ENCODE peak calls at places on chromosomes 1 and 21, in six cellular contexts. N, C, E, V, G and Z are unnamed samples.

GRCh38 chr21:35217504-35218060 is 168.5 kb upstream of the RUNX1 start:
- ATAC-seq in N (peak; percentile 87), C (no peak), E (peak; percentile 88), V (peak; percentile 71), G (no peak), Z (no peak)

GRCh38 chr1:26740958-26741357 is 45.1 kb downstream of the ARID1A start:
- ATAC-seq in N (no peak), C (no peak), E (no peak), V (no peak), G (no peak), Z (no peak)

GRCh38 chr1:25689686-25690381 is 73.2 kb downstream of the MAN1C1 start:
- ATAC-seq in N (no peak), C (no peak), E (no peak), V (no peak), G (no peak), Z (no peak)

GRCh38 chr1:30314591-30314990 is 408.8 kb downstream of the MATN1 start:
- ATAC-seq in N (no peak), C (no peak), E (no peak), V (no peak), G (no peak), Z (no peak)

GRCh38 chr1:213124590-213124989 is 73.5 kb downstream of the RPS6KC1 start:
- ATAC-seq in N (peak; percentile 91), C (no peak), E (no peak), V (no peak), G (no peak), Z (no peak)

GRCh38 chr1:175704621-175705020 is 38.8 kb downstream of the TNR start:
- ATAC-seq in N (no peak), C (no peak), E (no peak), V (no peak), G (no peak), Z (no peak)

GRCh38 chr1:65480684-65481405 is 60.4 kb downstream of the LEPR start:
- ATAC-seq in N (peak; percentile 89), C (no peak), E (no peak), V (no peak), G (no peak), Z (no peak)

GRCh38 chr1:55064071-55064581 is 24.8 kb downstream of the PCSK9 start:
- ATAC-seq in N (peak; percentile 16), C (peak; percentile 20), E (peak; percentile 1), V (peak; percentile 33), G (peak; percentile 34), Z (peak; percentile 23)

GRCh38 chr1:18299441-18300338 is 181.0 kb upstream of the KLHDC7A start:
- ATAC-seq in N (peak; percentile 83), C (peak; percentile 77), E (no peak), V (no peak), G (peak; percentile 57), Z (no peak)

GRCh38 chr1:26066857-26067256 is 573 bp downstream of the TRIM63 start:
- ATAC-seq in N (peak; percentile 41), C (no peak), E (no peak), V (no peak), G (no peak), Z (no peak)

GRCh38 chr21:37424987-37425386 is 58.4 kb downstream of the DYRK1A start:
- ATAC-seq in N (no peak), C (no peak), E (no peak), V (no peak), G (no peak), Z (no peak)

GRCh38 chr1:147052677-147053076 is 114.6 kb downstream of the NBPF12 start:
- ATAC-seq in N (no peak), C (peak; percentile 63), E (no peak), V (no peak), G (no peak), Z (no peak)

GRCh38 chr1:41281367-41281766 is 39.3 kb upstream of the SCMH1 start:
- ATAC-seq in N (no peak), C (no peak), E (no peak), V (no peak), G (no peak), Z (no peak)

GRCh38 chr1:27935721-27936120 is 921 bp downstream of the SMPDL3B start:
- ATAC-seq in N (peak; percentile 12), C (no peak), E (no peak), V (no peak), G (no peak), Z (no peak)

GRCh38 chr1:164683235-164683634 is 124.3 kb downstream of the PBX1 start:
- ATAC-seq in N (no peak), C (no peak), E (no peak), V (no peak), G (no peak), Z (no peak)

GRCh38 chr1:56547473-56547872 is 31.9 kb downstream of the PLPP3 start:
- ATAC-seq in N (no peak), C (no peak), E (no peak), V (no peak), G (no peak), Z (no peak)

GRCh38 chr1:36463404-36463772 is 796 bp downstream of the MRPS15 start:
- ATAC-seq in N (peak; percentile 11), C (no peak), E (no peak), V (no peak), G (peak; percentile 43), Z (no peak)

GRCh38 chr1:36464605-36465393 is 615 bp upstream of the MRPS15 start:
- ATAC-seq in N (peak; percentile 85), C (peak; percentile 78), E (peak; percentile 61), V (peak; percentile 76), G (peak; percentile 64), Z (peak; percentile 75)

GRCh38 chr1:36466370-36467026 is 2.3 kb upstream of the MRPS15 start:
- ATAC-seq in N (no peak), C (no peak), E (no peak), V (no peak), G (no peak), Z (no peak)

GRCh38 chr1:36465731-36466369 is 1.7 kb upstream of the MRPS15 start:
- ATAC-seq in N (no peak), C (no peak), E (no peak), V (no peak), G (no peak), Z (no peak)

DNA sequence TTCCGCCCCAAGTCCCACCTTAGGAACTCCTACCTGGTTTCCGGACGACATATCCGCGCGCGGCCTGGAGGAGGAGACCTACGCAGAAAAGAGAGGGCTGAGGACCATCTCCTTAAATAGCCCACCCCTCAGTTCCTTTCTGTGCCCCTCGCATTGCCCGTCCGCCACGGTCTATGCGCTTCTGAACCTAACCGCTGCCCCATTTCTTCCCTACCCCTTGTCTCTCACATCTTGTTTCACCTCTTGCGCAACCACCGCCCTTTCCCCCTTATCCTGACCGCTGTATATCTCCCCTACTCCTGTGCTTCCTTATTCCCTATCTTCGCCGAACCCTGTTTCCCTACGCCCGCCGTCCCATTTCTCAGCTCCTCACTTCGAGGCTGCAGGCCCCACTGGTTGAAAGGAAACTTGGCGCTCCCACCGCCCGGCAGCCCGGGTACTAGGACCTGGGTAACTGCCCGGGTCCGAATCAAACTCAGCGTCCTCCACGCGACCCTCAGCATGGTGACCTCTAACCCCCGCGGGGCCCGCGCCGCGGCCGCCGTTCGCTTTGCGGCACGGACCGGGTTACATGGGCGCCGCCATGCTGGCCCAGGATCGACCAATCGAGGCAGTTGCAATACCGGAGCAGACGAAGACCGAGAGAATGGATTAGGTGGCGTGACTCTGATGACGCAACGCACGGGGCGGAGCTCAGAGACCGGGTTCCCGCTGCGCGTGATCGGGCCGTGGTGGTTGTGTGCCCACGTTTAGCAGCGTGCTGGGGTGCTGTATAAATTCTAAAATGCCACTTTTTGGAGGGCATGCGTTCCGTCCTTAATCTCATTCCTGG is at the start of gene MRPS15:
- ATAC-seq in N (peak; percentile 91), C (peak; percentile 94), E (peak; percentile 96), V (peak; percentile 91), G (peak; percentile 86), Z (peak; percentile 97)
- TF ChIP-seq EP300 in N (peak; percentile 81), C (peak; percentile 25), E (peak; percentile 79), V (no peak), G (peak; percentile 80), Z (no peak)

GRCh38 chr1:211830330-211831142 is at the start of gene LPGAT1:
- ATAC-seq in N (peak; percentile 96), C (peak; percentile 82), E (peak; percentile 93), V (peak; percentile 89), G (peak; percentile 94), Z (peak; percentile 95)

GRCh38 chr1:211830055-211830329 is 571 bp downstream of the LPGAT1 start:
- ATAC-seq in N (no peak), C (no peak), E (no peak), V (peak; percentile 51), G (no peak), Z (no peak)

GRCh38 chr1:211829343-211830054 is 1.1 kb downstream of the LPGAT1 start:
- ATAC-seq in N (peak; percentile 40), C (no peak), E (no peak), V (peak; percentile 48), G (peak; percentile 74), Z (no peak)

GRCh38 chr1:211831558-211832323 is 1.2 kb upstream of the LPGAT1 start:
- ATAC-seq in N (no peak), C (peak; percentile 37), E (no peak), V (no peak), G (no peak), Z (no peak)

GRCh38 chr1:211833174-211833820 is 2.7 kb upstream of the LPGAT1 start:
- ATAC-seq in N (no peak), C (peak; percentile 5), E (no peak), V (no peak), G (no peak), Z (no peak)
- TF ChIP-seq CTCF in N (no peak), C (no peak), E (no peak), V (no peak), G (no peak), Z (no peak)

DNA sequence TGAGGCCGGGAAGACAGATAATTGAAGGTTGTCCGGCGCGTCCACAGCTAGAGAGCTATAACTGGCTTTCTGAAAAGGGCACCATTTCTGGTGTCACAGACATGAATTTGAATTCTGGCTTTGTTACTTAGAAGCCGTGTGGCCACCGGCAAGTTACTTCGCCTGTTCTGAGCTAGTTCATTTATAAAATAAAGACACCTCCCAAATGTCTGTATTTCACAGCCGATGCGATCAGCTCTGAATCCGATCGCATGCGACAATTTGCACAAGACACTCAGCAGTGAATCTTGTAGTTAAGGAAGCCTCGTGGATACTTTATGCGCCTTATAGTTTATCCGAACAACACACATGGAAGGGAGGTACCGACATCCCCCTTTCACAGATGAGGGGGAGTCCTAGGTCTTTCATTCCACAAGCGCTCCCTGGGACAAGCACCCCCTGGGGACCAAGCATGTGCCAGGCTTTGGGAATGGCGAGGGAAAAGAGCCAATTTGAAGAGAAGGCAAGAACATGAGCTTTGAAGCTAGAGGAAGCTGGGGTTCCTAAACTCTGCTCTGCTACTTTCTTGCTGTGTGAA is 4.0 kb downstream of the ID3 start:
- ATAC-seq in N (no peak), C (no peak), E (no peak), V (peak; percentile 3), G (no peak), Z (no peak)
- TF ChIP-seq POLR2A in N (no peak), C (no peak), E (no peak), V (no peak), G (no peak), Z (no peak)

GRCh38 chr1:198531891-198532290 is 8.6 kb downstream of the ATP6V1G3 start:
- ATAC-seq in N (no peak), C (no peak), E (no peak), V (no peak), G (no peak), Z (no peak)

GRCh38 chr1:198530964-198531363 is 9.5 kb downstream of the ATP6V1G3 start:
- ATAC-seq in N (no peak), C (no peak), E (no peak), V (no peak), G (no peak), Z (no peak)

GRCh38 chr1:198534540-198535413 is 5.7 kb downstream of the ATP6V1G3 start:
- ATAC-seq in N (no peak), C (peak; percentile 22), E (no peak), V (no peak), G (peak; percentile 93), Z (no peak)

GRCh38 chr1:198528376-198528775 is 12.1 kb downstream of the ATP6V1G3 start:
- ATAC-seq in N (no peak), C (no peak), E (no peak), V (no peak), G (no peak), Z (no peak)

GRCh38 chr1:198529414-198529813 is 11.1 kb downstream of the ATP6V1G3 start:
- ATAC-seq in N (no peak), C (no peak), E (no peak), V (no peak), G (no peak), Z (no peak)
- TF ChIP-seq EP300 in N (no peak), C (no peak), E (no peak), V (no peak), G (no peak), Z (no peak)